ENCODE peak calls at places on chromosomes 5 and 9, in eight cellular contexts. H is lower lobe of right lung, K is spleen, E is AG09309, X is Peyer's patch, A is astrocyte of the cerebellum, M is heart left ventricle, Z is dorsolateral prefrontal cortex. B is an unnamed sample.

GRCh38 chr5:131220566-131220965 is 43.3 kb upstream of the CDC42SE2 start:
- DNase-seq in A (no peak), E (no peak), M (no peak), Z (no peak), H (no peak), X (no peak), K (no peak), B (no peak)

GRCh38 chr9:15158019-15158418 is 149.0 kb downstream of the TTC39B start:
- DNase-seq in E (no peak), X (no peak), Z (no peak), M (no peak), K (no peak), A (no peak), H (no peak), B (no peak)

GRCh38 chr9:137672907-137673791 is 54.3 kb downstream of the EHMT1 start:
- DNase-seq in M (peak), Z (no peak), H (no peak), X (peak), K (peak), A (peak), E (peak), B (peak)

GRCh38 chr9:21801683-21802417 is 586 bp upstream of the MTAP start:
- DNase-seq in H (peak), Z (peak), A (peak), X (peak), K (peak), E (no peak), M (peak), B (no peak)

GRCh38 chr9:136225366-136225747 is 20.3 kb downstream of the QSOX2 start:
- DNase-seq in K (peak), H (no peak), A (no peak), Z (no peak), X (peak), E (no peak), M (no peak), B (no peak)

GRCh38 chr5:156149203-156149602 is 177.8 kb upstream of the SGCD start:
- DNase-seq in M (no peak), A (no peak), K (no peak), Z (no peak), X (no peak), E (peak), H (no peak), B (no peak)

GRCh38 chr5:131206772-131207171 is 36.0 kb downstream of the LYRM7 start:
- DNase-seq in A (no peak), K (no peak), Z (no peak), M (no peak), E (no peak), X (no peak), H (no peak), B (no peak)

GRCh38 chr9:120383611-120383998 is 196.4 kb downstream of the CDK5RAP2 start:
- DNase-seq in H (no peak), M (no peak), K (no peak), A (no peak), E (no peak), X (no peak), Z (no peak), B (no peak)

GRCh38 chr9:6090272-6090671 is 74.8 kb upstream of the RANBP6 start:
- DNase-seq in Z (no peak), A (no peak), E (no peak), M (peak), X (no peak), H (no peak), K (no peak), B (no peak)

GRCh38 chr9:70003786-70004185 is 39.9 kb upstream of the MAMDC2 start:
- DNase-seq in E (no peak), M (no peak), K (no peak), A (no peak), Z (no peak), H (no peak), X (no peak), B (peak)

GRCh38 chr5:141359790-141360426 is at the start of gene PCDHGB2:
- DNase-seq in K (no peak), Z (no peak), A (no peak), M (no peak), E (no peak), H (no peak), X (no peak), B (no peak)

GRCh38 chr5:15796096-15796495 is 296.1 kb downstream of the FBXL7 start:
- DNase-seq in X (no peak), M (no peak), Z (no peak), A (no peak), H (no peak), E (no peak), K (no peak), B (no peak)

GRCh38 chr5:73550016-73550415 is 15.4 kb downstream of the ANKRA2 start:
- DNase-seq in H (no peak), M (no peak), Z (no peak), K (no peak), E (no peak), A (no peak), X (no peak), B (no peak)

GRCh38 chr9:94971378-94972131 is 245.1 kb downstream of the AOPEP start:
- DNase-seq in A (no peak), K (no peak), Z (no peak), X (no peak), H (no peak), M (no peak), E (no peak), B (no peak)

GRCh38 chr9:93185261-93186150 is 1.6 kb downstream of the WNK2 start:
- DNase-seq in Z (no peak), E (no peak), X (no peak), H (no peak), K (no peak), M (no peak), A (no peak), B (no peak)
- H3K4me3 ChIP-seq in Z (peak), E (no peak), X (peak), H (no peak), K (no peak), M (peak), A (no peak), B (no peak)

DNA sequence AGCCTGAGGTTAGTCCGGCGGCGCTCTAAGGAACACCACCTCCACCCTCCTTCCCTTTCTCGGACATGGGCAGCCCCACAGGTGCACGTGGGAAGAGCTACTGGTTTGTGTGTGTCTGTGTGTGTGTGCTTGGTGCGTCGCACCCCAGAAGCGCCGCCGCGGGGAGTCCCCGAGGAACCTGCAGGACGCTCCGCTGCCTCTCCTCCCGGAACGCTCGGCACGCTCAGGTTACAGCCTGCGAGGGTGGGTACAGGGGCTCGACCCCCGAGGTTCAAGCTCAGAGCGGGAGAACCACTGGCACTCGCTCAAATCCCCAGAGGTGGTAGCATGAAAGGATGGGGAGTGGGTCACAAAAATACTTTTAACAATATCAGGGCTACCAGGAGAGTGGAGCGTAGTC is 2.0 kb downstream of the ASTN2 start:
- DNase-seq in H (no peak), K (no peak), E (no peak), A (no peak), X (no peak), Z (no peak), M (no peak), B (no peak)
- H3K4me3 ChIP-seq in H (no peak), K (no peak), E (no peak), A (no peak), X (no peak), Z (peak), M (peak), B (no peak)

GRCh38 chr9:131677445-131678180 is 62.3 kb downstream of the RAPGEF1 start:
- DNase-seq in X (peak), K (no peak), H (no peak), E (no peak), Z (no peak), M (no peak), A (no peak), B (no peak)

GRCh38 chr9:131679261-131680020 is 60.4 kb downstream of the RAPGEF1 start:
- DNase-seq in M (no peak), X (no peak), K (no peak), Z (no peak), H (no peak), E (no peak), A (no peak), B (no peak)

GRCh38 chr9:131676431-131676972 is 63.4 kb downstream of the RAPGEF1 start:
- DNase-seq in E (no peak), M (no peak), H (no peak), K (no peak), A (no peak), Z (no peak), X (peak), B (no peak)

GRCh38 chr9:131677051-131677444 is 62.8 kb downstream of the RAPGEF1 start:
- DNase-seq in X (no peak), M (no peak), Z (no peak), H (no peak), A (no peak), E (no peak), K (no peak), B (no peak)

GRCh38 chr9:131678499-131679111 is 61.3 kb downstream of the RAPGEF1 start:
- DNase-seq in X (peak), A (peak), H (peak), K (peak), M (peak), Z (no peak), E (peak), B (peak)
- H3K4me3 ChIP-seq in X (no peak), A (peak), H (no peak), K (no peak), M (no peak), Z (no peak), E (peak), B (no peak)

GRCh38 chr5:10442581-10442980 is 902 bp downstream of the ROPN1L start:
- DNase-seq in M (no peak), Z (no peak), H (no peak), E (no peak), K (no peak), A (no peak), X (no peak), B (no peak)
- H3K4me3 ChIP-seq in M (peak), Z (peak), H (peak), E (no peak), K (peak), A (no peak), X (no peak), B (peak)

GRCh38 chr5:132526974-132527564 is 16.3 kb downstream of the IL5 start:
- DNase-seq in H (no peak), E (no peak), M (no peak), K (no peak), X (no peak), A (no peak), Z (no peak), B (no peak)
- H3K4me3 ChIP-seq in H (no peak), E (no peak), M (no peak), K (no peak), X (no peak), A (no peak), Z (no peak), B (no peak)

DNA sequence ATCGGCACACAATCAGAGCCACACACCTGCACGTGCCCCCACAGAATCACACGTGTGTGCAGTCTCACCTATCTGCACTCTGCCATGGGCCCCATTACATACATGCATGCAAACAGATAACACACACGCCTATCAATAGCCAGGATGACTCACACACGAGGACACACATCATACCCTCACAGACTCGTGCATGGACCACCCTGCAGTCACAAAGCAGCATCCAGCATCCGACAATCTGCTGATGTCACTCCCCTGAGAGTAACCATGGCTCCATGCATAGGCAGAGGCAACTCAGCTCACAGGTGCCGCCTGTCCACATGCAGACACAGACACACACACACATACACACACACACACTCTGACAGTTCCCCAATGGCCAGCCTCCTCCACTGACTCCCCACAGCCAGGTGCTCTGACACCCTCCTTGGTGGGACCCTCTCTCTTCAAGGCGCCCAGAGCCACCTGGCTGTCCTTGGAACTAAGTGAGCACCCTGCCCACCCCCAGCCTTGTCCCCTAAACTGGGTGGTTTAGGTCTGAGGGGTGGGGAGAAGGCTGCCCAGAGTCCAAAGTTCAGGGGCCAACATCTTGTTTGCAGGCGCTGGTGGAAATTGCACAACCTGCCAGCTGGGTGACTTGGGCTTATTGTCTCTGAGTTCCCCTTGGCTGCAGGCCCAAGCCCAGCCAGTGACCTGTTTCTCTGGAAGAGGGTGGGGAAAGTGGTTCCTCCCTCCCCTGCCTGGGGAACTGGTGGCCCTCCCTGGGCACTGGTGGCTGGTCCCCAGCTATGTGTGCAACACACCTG is 34.6 kb upstream of the NEK6 start:
- DNase-seq in K (peak), X (peak), H (peak), A (no peak), E (no peak), M (peak), Z (peak), B (no peak)
- H3K4me3 ChIP-seq in K (no peak), X (no peak), H (no peak), A (no peak), E (no peak), M (no peak), Z (no peak), B (no peak)

GRCh38 chr9:127852829-127853228 is 1.6 kb downstream of the ENG start:
- DNase-seq in K (no peak), X (no peak), Z (no peak), E (no peak), H (no peak), A (no peak), M (no peak), B (no peak)

GRCh38 chr9:127854169-127854833 is at the start of gene ENG:
- DNase-seq in K (peak), E (no peak), A (no peak), X (peak), H (peak), Z (no peak), M (peak), B (no peak)

GRCh38 chr9:127855522-127855921 is 1.1 kb upstream of the ENG start:
- DNase-seq in M (no peak), A (no peak), K (no peak), X (no peak), E (no peak), H (no peak), Z (no peak), B (no peak)

GRCh38 chr9:127856094-127856740 is 1.8 kb upstream of the ENG start:
- DNase-seq in H (no peak), M (no peak), Z (no peak), A (no peak), E (no peak), K (no peak), X (no peak), B (no peak)

DNA sequence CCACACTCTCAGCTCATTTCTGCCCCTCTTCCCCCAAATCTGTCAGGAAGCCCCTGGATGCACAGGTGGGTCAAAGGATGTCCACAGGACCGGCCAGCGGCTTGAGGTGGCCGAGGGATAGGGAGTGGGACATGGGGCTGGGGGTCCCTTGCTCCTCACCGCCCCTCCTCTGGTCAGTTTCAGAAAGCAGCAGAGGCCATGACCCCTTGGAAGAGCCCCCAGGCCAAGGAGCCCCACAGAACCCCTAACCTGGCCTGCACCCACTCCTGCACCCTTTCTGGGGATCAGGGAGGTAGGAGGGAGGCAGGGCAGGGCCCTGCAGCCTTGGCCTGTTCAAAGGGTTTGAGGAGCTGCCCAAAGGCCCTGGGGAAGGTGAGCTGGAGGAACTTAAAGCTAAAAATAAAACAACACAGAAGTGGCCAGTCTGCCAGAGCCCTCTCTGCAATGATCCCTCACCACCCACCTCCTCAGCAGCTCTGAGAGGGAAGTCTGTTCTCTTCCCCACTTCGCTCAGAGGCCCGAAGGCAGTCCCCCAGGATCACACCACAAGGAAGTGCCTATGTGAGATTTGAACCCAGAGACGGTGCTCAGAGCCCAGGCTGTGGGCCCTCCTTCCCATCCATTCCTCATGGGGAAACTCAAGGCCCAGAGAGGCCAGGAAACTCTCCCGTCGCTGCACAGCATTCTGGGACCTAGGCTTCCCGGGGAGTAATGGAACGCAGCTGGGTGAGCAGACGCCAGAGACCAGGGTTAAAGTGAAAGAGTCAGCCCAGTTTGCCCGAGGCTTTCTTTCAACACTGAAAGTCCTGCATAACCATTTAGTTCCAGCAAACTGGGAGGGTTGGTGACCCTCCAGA is 918 bp downstream of the ENG start:
- DNase-seq in X (no peak), H (no peak), A (no peak), Z (no peak), K (no peak), E (no peak), M (no peak), B (no peak)
- H3K4me3 ChIP-seq in X (peak), H (peak), A (peak), Z (peak), K (peak), E (peak), M (peak), B (peak)